ENCODE peak calls at places on chromosome 12, in four cellular contexts. O, Y, Q and C are unnamed samples.

GRCh38 chr12:57837779-57838562 is 8.6 kb downstream of the CTDSP2 start:
- DNase-seq in O (peak), Y (peak), Q (no peak), C (peak)

GRCh38 chr12:47636908-47637780 is 68.7 kb downstream of the RPAP3 start:
- DNase-seq in O (no peak), Q (peak), Y (peak), C (peak)

GRCh38 chr12:82593901-82594396 is 92.8 kb upstream of the TMTC2 start:
- DNase-seq in O (no peak), Q (no peak), Y (no peak), C (no peak)

GRCh38 chr12:6226002-6226700 is 26.0 kb downstream of the CD9 start:
- DNase-seq in Y (no peak), O (peak), Q (no peak), C (no peak)

GRCh38 chr12:54579696-54580333 is 8.6 kb downstream of the PPP1R1A start:
- DNase-seq in O (peak), Q (peak), Y (peak), C (peak)

GRCh38 chr12:82461393-82461792 is 103.1 kb downstream of the METTL25 start:
- DNase-seq in Y (no peak), O (no peak), Q (no peak), C (no peak)

GRCh38 chr12:123270380-123271181 is 1.1 kb downstream of the CDK2AP1 start:
- DNase-seq in Y (no peak), Q (peak), O (peak), C (no peak)

GRCh38 chr12:78725951-78726550 is 138.5 kb upstream of the SYT1 start:
- DNase-seq in Q (no peak), Y (peak), O (no peak), C (no peak)

GRCh38 chr12:88834226-88834625 is 254.0 kb upstream of the KITLG start:
- DNase-seq in O (peak), Q (no peak), Y (no peak), C (no peak)

GRCh38 chr12:28390716-28391452 is 200.6 kb downstream of the CCDC91 start:
- DNase-seq in O (peak), Q (no peak), Y (no peak), C (no peak)

GRCh38 chr12:14258468-14258947 is 107.0 kb upstream of the ATF7IP start:
- DNase-seq in O (peak), Q (no peak), Y (peak), C (no peak)

GRCh38 chr12:58176296-58176869 is 235.0 kb downstream of the ATP23 start:
- DNase-seq in O (peak), Y (peak), Q (peak), C (peak)

GRCh38 chr12:67534671-67535070 is 113.9 kb upstream of the DYRK2 start:
- DNase-seq in Y (no peak), O (peak), Q (no peak), C (no peak)

GRCh38 chr12:28543021-28543890 is 353.0 kb downstream of the CCDC91 start:
- DNase-seq in Q (no peak), O (no peak), Y (no peak), C (no peak)

GRCh38 chr12:22625671-22626251 is 790 bp downstream of the ETNK1 start:
- DNase-seq in Q (peak), Y (peak), O (peak), C (peak)

GRCh38 chr12:125217308-125217707 is 152.1 kb downstream of the AACS start:
- DNase-seq in Y (no peak), Q (no peak), O (no peak), C (no peak)

GRCh38 chr12:49298160-49298559 is 3.2 kb downstream of the PRPH start:
- DNase-seq in Q (no peak), Y (no peak), O (no peak), C (no peak)

GRCh38 chr12:46494424-46494823 is 121.9 kb upstream of the SLC38A2 start:
- DNase-seq in Y (peak), Q (no peak), O (peak), C (no peak)

GRCh38 chr12:109762673-109763191 is 49.1 kb downstream of the FAM222A start:
- DNase-seq in O (no peak), Y (no peak), Q (peak), C (peak)

GRCh38 chr12:46948936-46949555 is 123.2 kb upstream of the SLC38A4 start:
- DNase-seq in Y (no peak), O (no peak), Q (no peak), C (no peak)

GRCh38 chr12:24127919-24128721 is 178.7 kb upstream of the SOX5 start:
- DNase-seq in O (no peak), Q (no peak), Y (no peak), C (no peak)

GRCh38 chr12:24121911-24122310 is 172.4 kb upstream of the SOX5 start:
- DNase-seq in O (no peak), Q (no peak), Y (no peak), C (no peak)

DNA sequence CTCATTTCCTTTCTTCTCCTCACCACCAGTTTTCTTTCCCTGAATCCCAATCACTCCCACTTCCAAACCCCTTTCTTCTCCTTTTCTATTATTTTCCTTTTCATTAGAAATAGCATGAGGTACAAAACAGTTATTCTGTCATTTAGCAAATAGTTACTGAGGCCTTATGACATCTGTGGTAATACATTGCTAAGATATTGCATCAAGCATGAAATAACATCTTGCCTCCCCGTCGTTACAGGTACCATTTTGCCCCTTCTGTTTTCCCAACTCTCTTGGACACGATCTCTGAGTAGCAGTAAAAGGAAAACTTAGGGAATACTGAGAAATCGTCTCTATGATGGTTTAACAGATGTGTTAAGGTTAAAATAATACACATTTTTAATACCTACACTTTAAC is 175.8 kb upstream of the SOX5 start:
- DNase-seq in Q (no peak), Y (no peak), O (no peak), C (no peak)
- H4K5ac ChIP-seq in Q (no peak), Y (no peak), O (no peak), C (no peak)

DNA sequence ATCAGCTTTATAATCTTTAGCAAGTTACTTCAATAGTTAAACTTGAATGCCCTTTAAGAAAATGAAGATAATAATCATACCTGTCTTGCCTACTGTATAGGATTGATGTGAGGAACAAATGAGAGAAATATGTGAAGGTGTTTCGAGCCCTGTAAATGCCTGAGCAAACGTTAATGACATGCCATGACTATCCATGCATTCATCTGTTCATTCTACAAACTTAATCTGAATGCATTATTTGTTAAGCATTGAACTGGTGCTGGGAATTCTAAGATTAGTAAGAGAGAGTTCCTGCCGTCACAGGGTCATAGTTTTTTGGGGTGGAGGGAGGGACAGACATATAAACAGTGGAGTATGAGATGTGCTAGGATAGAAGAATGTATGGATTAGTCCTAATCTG is 111.5 kb upstream of the PRICKLE1 start:
- DNase-seq in Q (no peak), Y (no peak), O (no peak), C (no peak)
- H4K5ac ChIP-seq in Q (no peak), Y (no peak), O (no peak), C (no peak)

GRCh38 chr12:50929831-50930230 is 22.5 kb upstream of the HIGD1C start:
- DNase-seq in O (no peak), Y (no peak), Q (no peak), C (no peak)
- H4K5ac ChIP-seq in O (no peak), Y (no peak), Q (no peak), C (no peak)

GRCh38 chr12:128829870-128830504 is 6.2 kb upstream of the SLC15A4 start:
- DNase-seq in Q (no peak), Y (no peak), O (no peak), C (no peak)

GRCh38 chr12:128827724-128828123 is 4.0 kb upstream of the SLC15A4 start:
- DNase-seq in Y (no peak), Q (no peak), O (no peak), C (no peak)

GRCh38 chr12:128830505-128830893 is 6.7 kb upstream of the SLC15A4 start:
- DNase-seq in O (no peak), Y (no peak), Q (no peak), C (no peak)

DNA sequence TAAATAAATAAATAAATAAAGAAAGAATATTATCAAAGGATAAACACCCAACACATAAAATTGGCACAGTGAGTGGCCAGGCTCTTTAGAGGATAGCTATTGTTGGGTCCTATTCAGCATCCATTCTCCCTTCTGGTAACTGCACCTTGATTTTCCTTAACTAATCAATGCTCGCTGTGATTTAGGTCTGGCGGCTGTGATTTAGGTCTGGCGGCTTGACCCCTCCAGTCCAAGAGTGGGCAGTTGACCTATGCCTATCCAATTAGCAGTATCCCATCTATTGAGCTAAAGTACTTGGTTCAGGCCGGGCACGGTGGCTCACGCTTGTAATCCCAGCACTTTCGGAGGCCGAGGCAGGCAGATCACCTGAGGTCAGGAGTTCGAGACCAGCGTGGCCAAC is 9.7 kb upstream of the SLC15A4 start:
- DNase-seq in Q (no peak), O (no peak), Y (no peak), C (no peak)
- H4K5ac ChIP-seq in Q (no peak), O (no peak), Y (no peak), C (no peak)

DNA sequence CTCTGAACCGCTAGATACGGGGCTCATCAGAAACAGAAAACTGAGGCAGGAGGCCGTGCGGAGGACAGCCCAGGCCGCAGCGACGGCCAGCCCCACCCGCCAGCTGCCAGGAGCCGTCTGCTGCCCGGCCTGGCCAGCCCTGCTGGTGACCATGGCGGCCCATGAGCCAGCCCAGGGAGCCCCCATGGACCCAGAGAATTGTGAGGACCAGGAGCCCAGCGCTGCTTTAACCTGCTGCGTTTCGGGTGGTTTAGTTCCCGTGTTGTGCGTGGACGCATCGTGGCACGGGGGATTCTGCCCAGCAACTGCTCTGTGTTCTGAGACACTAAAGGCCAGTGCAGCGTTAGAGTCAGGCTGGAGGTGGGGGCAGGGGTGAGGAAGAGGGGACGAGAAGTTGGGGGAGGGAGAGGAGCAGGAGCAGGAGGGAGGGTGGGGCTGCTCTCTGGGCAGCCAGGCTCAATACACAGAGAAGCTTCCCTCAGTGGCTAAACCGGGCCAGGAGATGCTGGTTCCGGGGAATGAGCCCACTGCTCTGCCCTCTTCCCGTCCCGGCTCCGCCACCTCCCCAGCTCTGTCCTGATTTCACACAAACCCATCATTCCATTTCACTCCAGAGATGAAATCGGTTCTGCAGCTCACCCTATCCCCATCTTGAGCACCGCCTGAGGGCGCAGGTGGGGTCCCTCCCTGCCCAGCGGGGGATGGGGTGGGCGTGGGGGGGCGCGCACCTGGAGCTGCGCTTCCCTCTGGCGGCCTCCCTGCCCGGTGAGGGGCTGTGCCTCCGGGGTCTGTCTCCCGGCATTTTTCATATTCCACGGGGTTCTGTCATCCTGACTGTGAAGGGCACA is 44.4 kb downstream of the NOC4L start:
- DNase-seq in Q (no peak), Y (peak), O (no peak), C (no peak)
- H4K5ac ChIP-seq in Q (no peak), Y (no peak), O (no peak), C (no peak)

GRCh38 chr12:95740751-95741150 is 49.8 kb downstream of the NTN4 start:
- DNase-seq in O (no peak), Y (no peak), Q (no peak), C (no peak)
- H4K5ac ChIP-seq in O (no peak), Y (no peak), Q (no peak), C (no peak)

DNA sequence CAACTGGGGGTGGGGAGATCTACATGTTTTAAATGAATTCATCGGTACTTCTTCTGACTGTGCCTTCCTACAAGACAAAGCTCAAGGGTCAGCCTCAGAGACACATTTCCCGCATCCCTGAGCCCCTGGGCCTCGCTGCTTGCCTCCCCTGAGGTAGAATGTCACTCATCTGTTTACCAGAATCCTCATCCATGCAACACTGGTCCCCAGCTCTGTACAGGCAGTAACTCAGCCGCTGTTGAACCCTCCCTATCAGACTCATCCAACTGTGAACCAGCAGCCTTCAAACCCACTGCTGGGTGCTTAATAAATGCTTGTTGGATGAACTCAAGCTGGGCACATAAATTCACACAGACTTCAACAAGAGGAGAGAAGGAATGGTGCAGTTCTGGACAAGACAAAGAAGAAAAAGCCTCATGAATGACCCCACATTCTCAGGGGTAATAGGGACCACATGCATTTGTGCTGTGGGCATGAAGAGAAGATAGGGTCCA is 6.1 kb downstream of the NT5DC3 start:
- DNase-seq in O (no peak), Q (no peak), Y (no peak), C (no peak)
- H4K5ac ChIP-seq in O (no peak), Q (peak), Y (no peak), C (no peak)

GRCh38 chr12:131897276-131897675 is 2.9 kb downstream of the ULK1 start:
- DNase-seq in O (no peak), Q (no peak), Y (no peak), C (no peak)

GRCh38 chr12:131895640-131896079 is 1.2 kb downstream of the ULK1 start:
- DNase-seq in O (no peak), Y (no peak), Q (no peak), C (peak)

GRCh38 chr12:131896080-131896810 is 1.8 kb downstream of the ULK1 start:
- DNase-seq in O (peak), Y (peak), Q (peak), C (peak)

GRCh38 chr12:131896811-131897270 is 2.4 kb downstream of the ULK1 start:
- DNase-seq in Y (no peak), Q (peak), O (no peak), C (no peak)

DNA sequence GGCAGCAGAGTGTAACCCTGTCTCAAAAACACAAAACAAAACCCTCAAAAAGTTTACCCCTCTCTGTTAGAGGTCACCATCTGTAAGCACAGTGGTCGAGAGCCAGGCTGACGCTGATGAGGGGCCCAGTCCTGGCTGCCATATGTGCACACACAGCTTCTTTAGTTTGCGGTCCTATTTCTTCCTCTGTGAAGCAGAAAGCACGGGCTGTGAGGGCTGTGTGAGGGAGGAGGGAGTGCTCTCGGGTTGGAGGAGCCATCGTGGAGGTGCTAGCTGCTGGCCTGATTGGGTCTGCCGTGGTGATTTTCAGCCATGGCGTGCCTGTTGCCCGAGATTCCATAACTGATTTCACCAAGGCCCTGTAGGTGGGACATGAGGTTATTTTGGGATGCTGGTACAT is 3.5 kb downstream of the ULK1 start:
- DNase-seq in Q (no peak), Y (no peak), O (no peak), C (no peak)
- H4K5ac ChIP-seq in Q (no peak), Y (no peak), O (no peak), C (no peak)

GRCh38 chr12:2503036-2503435 is 291.7 kb upstream of the FKBP4 start:
- DNase-seq in Q (no peak), O (no peak), Y (no peak), C (no peak)
- H4K5ac ChIP-seq in Q (no peak), O (no peak), Y (no peak), C (no peak)

GRCh38 chr12:92974759-92975158 is 45.7 kb upstream of the EEA1 start:
- DNase-seq in O (no peak), Q (no peak), Y (no peak), C (no peak)
- H4K5ac ChIP-seq in O (no peak), Q (no peak), Y (no peak), C (no peak)